ENCODE peak calls at places on chromosomes 11 and 22, in eight cellular contexts. One of them, this sample, is unnamed.

GRCh38 chr11:11409224-11409623 is 56.2 kb upstream of the CSNK2A3 start:
- DNase-seq in SJSA1: no peak
- DNase-seq in endothelial cell of umbilical vein: no peak
- DNase-seq in Caco-2: no peak
- DNase-seq in CD4-positive, alpha-beta memory T cell: no peak
- DNase-seq in Peyer's patch: no peak
- DNase-seq in adrenal gland: no peak
- DNase-seq in neuronal stem cell: no peak
- DNase-seq in this sample: no peak

GRCh38 chr11:121560251-121560650 is 107.5 kb upstream of the SORL1-AS1 start:
- DNase-seq in SJSA1: no peak
- DNase-seq in endothelial cell of umbilical vein: no peak
- DNase-seq in Caco-2: peak; percentile 52
- DNase-seq in CD4-positive, alpha-beta memory T cell: no peak
- DNase-seq in Peyer's patch: no peak
- DNase-seq in adrenal gland: no peak
- DNase-seq in neuronal stem cell: no peak
- DNase-seq in this sample: no peak

GRCh38 chr11:279040-279965 is 1.1 kb downstream of the NLRP6 start:
- DNase-seq in SJSA1: no peak
- DNase-seq in endothelial cell of umbilical vein: no peak
- DNase-seq in Caco-2: no peak
- DNase-seq in CD4-positive, alpha-beta memory T cell: no peak
- DNase-seq in Peyer's patch: peak; percentile 66
- DNase-seq in adrenal gland: no peak
- DNase-seq in neuronal stem cell: no peak
- DNase-seq in this sample: no peak

GRCh38 chr11:28621648-28622215 is 513.5 kb downstream of the METTL15 start:
- DNase-seq in SJSA1: no peak
- DNase-seq in endothelial cell of umbilical vein: peak; percentile 52
- DNase-seq in Caco-2: no peak
- DNase-seq in CD4-positive, alpha-beta memory T cell: no peak
- DNase-seq in Peyer's patch: no peak
- DNase-seq in adrenal gland: peak; percentile 30
- DNase-seq in neuronal stem cell: no peak
- DNase-seq in this sample: no peak

GRCh38 chr11:73429121-73429740 is 53.0 kb downstream of the RELT start:
- DNase-seq in SJSA1: no peak
- DNase-seq in endothelial cell of umbilical vein: peak; percentile 15
- DNase-seq in Caco-2: no peak
- DNase-seq in CD4-positive, alpha-beta memory T cell: no peak
- DNase-seq in Peyer's patch: no peak
- DNase-seq in adrenal gland: no peak
- DNase-seq in neuronal stem cell: no peak
- DNase-seq in this sample: no peak

GRCh38 chr11:115083129-115083823 is 404.9 kb downstream of the NXPE2 start:
- DNase-seq in SJSA1: no peak
- DNase-seq in endothelial cell of umbilical vein: no peak
- DNase-seq in Caco-2: no peak
- DNase-seq in CD4-positive, alpha-beta memory T cell: no peak
- DNase-seq in Peyer's patch: no peak
- DNase-seq in adrenal gland: no peak
- DNase-seq in neuronal stem cell: no peak
- DNase-seq in this sample: no peak

GRCh38 chr11:20668844-20669832 is at the start of gene NELL1:
- DNase-seq in SJSA1: no peak
- DNase-seq in endothelial cell of umbilical vein: no peak
- DNase-seq in Caco-2: no peak
- DNase-seq in CD4-positive, alpha-beta memory T cell: no peak
- DNase-seq in Peyer's patch: no peak
- DNase-seq in adrenal gland: no peak
- DNase-seq in neuronal stem cell: no peak
- DNase-seq in this sample: no peak

GRCh38 chr11:8091671-8092070 is 10.7 kb downstream of the TUB start:
- DNase-seq in SJSA1: no peak
- DNase-seq in endothelial cell of umbilical vein: no peak
- DNase-seq in Caco-2: no peak
- DNase-seq in CD4-positive, alpha-beta memory T cell: no peak
- DNase-seq in Peyer's patch: no peak
- DNase-seq in adrenal gland: peak; percentile 8
- DNase-seq in neuronal stem cell: no peak
- DNase-seq in this sample: no peak

GRCh38 chr11:105177658-105178057 is 38.1 kb upstream of the CARD18 start:
- DNase-seq in SJSA1: no peak
- DNase-seq in endothelial cell of umbilical vein: peak; percentile 21
- DNase-seq in Caco-2: no peak
- DNase-seq in CD4-positive, alpha-beta memory T cell: no peak
- DNase-seq in Peyer's patch: no peak
- DNase-seq in adrenal gland: no peak
- DNase-seq in neuronal stem cell: no peak
- DNase-seq in this sample: no peak

GRCh38 chr22:28245579-28246224 is 326.6 kb upstream of the PITPNB start:
- DNase-seq in SJSA1: no peak
- DNase-seq in endothelial cell of umbilical vein: no peak
- DNase-seq in Caco-2: peak; percentile 8
- DNase-seq in CD4-positive, alpha-beta memory T cell: no peak
- DNase-seq in Peyer's patch: no peak
- DNase-seq in adrenal gland: no peak
- DNase-seq in neuronal stem cell: no peak
- DNase-seq in this sample: no peak
- H3K36me3 ChIP-seq in SJSA1: no peaks in the 10 kb centered on the region
- H3K36me3 ChIP-seq in endothelial cell of umbilical vein: no peaks in the 10 kb centered on the region
- H3K36me3 ChIP-seq in Caco-2: no peaks in the 10 kb centered on the region
- H3K36me3 ChIP-seq in CD4-positive, alpha-beta memory T cell: no peaks in the 10 kb centered on the region
- H3K36me3 ChIP-seq in Peyer's patch: no peaks in the 10 kb centered on the region
- H3K36me3 ChIP-seq in adrenal gland: no peaks in the 10 kb centered on the region
- H3K36me3 ChIP-seq in neuronal stem cell: no peaks in the 10 kb centered on the region
- H3K36me3 ChIP-seq in this sample: no peaks in the 10 kb centered on the region

DNA sequence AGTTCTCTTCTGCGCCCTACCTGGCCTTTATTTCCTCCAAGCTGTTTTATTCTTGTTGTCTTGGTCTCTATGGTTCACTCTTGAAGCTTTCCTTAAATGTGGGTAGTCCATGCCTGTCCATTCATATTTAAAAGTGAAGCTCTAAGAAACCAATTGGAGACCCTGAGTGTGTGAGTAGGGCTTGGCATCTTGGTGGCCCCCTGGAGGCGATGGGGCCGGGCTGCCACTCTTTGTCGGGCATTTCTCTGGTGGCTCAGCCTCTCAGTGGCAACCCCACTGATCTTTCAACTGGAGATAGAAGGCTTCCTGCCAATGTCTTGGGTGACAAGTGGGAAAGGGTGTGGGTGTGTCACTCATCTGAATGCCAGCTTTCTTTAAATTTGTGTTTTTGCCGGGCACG is 9.1 kb downstream of the TRPT1 start:
- DNase-seq in SJSA1: no peak
- DNase-seq in endothelial cell of umbilical vein: no peak
- DNase-seq in Caco-2: no peak
- DNase-seq in CD4-positive, alpha-beta memory T cell: no peak
- DNase-seq in Peyer's patch: no peak
- DNase-seq in adrenal gland: no peak
- DNase-seq in neuronal stem cell: no peak
- DNase-seq in this sample: no peak
- H3K36me3 ChIP-seq in SJSA1: peaks cover 37% of the 10 kb centered on the region
- H3K36me3 ChIP-seq in endothelial cell of umbilical vein: no peaks in the 10 kb centered on the region
- H3K36me3 ChIP-seq in Caco-2: no peaks in the 10 kb centered on the region
- H3K36me3 ChIP-seq in CD4-positive, alpha-beta memory T cell: peaks cover 43% of the 10 kb centered on the region
- H3K36me3 ChIP-seq in Peyer's patch: no peaks in the 10 kb centered on the region
- H3K36me3 ChIP-seq in adrenal gland: peaks cover 3% of the 10 kb centered on the region
- H3K36me3 ChIP-seq in neuronal stem cell: peaks cover 7% of the 10 kb centered on the region
- H3K36me3 ChIP-seq in this sample: no peaks in the 10 kb centered on the region

GRCh38 chr22:20578707-20579106 is 71.3 kb downstream of the MED15 start:
- DNase-seq in SJSA1: no peak
- DNase-seq in endothelial cell of umbilical vein: no peak
- DNase-seq in Caco-2: no peak
- DNase-seq in CD4-positive, alpha-beta memory T cell: no peak
- DNase-seq in Peyer's patch: no peak
- DNase-seq in adrenal gland: no peak
- DNase-seq in neuronal stem cell: no peak
- DNase-seq in this sample: no peak

GRCh38 chr22:20577549-20577975 is 70.2 kb downstream of the MED15 start:
- DNase-seq in SJSA1: no peak
- DNase-seq in endothelial cell of umbilical vein: no peak
- DNase-seq in Caco-2: no peak
- DNase-seq in CD4-positive, alpha-beta memory T cell: peak; percentile 26
- DNase-seq in Peyer's patch: no peak
- DNase-seq in adrenal gland: no peak
- DNase-seq in neuronal stem cell: no peak
- DNase-seq in this sample: no peak

GRCh38 chr22:20579273-20580120 is 72.1 kb downstream of the MED15 start:
- DNase-seq in SJSA1: no peak
- DNase-seq in endothelial cell of umbilical vein: no peak
- DNase-seq in Caco-2: no peak
- DNase-seq in CD4-positive, alpha-beta memory T cell: no peak
- DNase-seq in Peyer's patch: no peak
- DNase-seq in adrenal gland: no peak
- DNase-seq in neuronal stem cell: no peak
- DNase-seq in this sample: no peak

GRCh38 chr22:20577045-20577444 is 69.6 kb downstream of the MED15 start:
- DNase-seq in SJSA1: no peak
- DNase-seq in endothelial cell of umbilical vein: no peak
- DNase-seq in Caco-2: no peak
- DNase-seq in CD4-positive, alpha-beta memory T cell: no peak
- DNase-seq in Peyer's patch: no peak
- DNase-seq in adrenal gland: no peak
- DNase-seq in neuronal stem cell: no peak
- DNase-seq in this sample: no peak

DNA sequence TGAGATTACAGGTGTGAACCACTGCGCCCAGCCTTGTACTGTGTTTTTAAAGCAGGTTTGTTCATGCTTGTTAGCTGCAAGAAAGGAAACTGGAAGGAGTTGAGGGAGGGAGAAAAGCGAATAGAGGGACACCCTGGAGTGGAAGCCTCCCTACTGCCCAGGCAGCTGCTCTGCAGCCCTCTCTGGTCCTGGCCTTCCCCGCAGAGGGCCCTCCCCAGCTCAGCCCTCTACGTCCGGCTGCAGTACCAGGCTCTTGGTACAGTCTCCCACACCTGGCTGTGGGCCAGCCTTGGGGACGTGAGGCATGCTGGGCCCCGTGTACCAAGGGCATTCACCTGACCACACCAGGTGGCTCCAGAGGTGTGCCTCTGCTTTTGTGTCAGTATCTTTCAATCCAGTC is 70.8 kb downstream of the MED15 start:
- DNase-seq in SJSA1: no peak
- DNase-seq in endothelial cell of umbilical vein: no peak
- DNase-seq in Caco-2: no peak
- DNase-seq in CD4-positive, alpha-beta memory T cell: no peak
- DNase-seq in Peyer's patch: no peak
- DNase-seq in adrenal gland: no peak
- DNase-seq in neuronal stem cell: no peak
- DNase-seq in this sample: no peak
- H3K36me3 ChIP-seq in SJSA1: peaks cover 95% of the 10 kb centered on the region
- H3K36me3 ChIP-seq in endothelial cell of umbilical vein: peaks cover 29% of the 10 kb centered on the region
- H3K36me3 ChIP-seq in Caco-2: peaks cover 6% of the 10 kb centered on the region
- H3K36me3 ChIP-seq in CD4-positive, alpha-beta memory T cell: peaks cover 84% of the 10 kb centered on the region
- H3K36me3 ChIP-seq in Peyer's patch: no peaks in the 10 kb centered on the region
- H3K36me3 ChIP-seq in adrenal gland: peaks cover 89% of the 10 kb centered on the region
- H3K36me3 ChIP-seq in neuronal stem cell: peaks cover 96% of the 10 kb centered on the region
- H3K36me3 ChIP-seq in this sample: peaks cover 46% of the 10 kb centered on the region

GRCh38 chr11:123052884-123053721 is 8.8 kb downstream of the HSPA8 start:
- DNase-seq in SJSA1: no peak
- DNase-seq in endothelial cell of umbilical vein: no peak
- DNase-seq in Caco-2: no peak
- DNase-seq in CD4-positive, alpha-beta memory T cell: no peak
- DNase-seq in Peyer's patch: no peak
- DNase-seq in adrenal gland: no peak
- DNase-seq in neuronal stem cell: no peak
- DNase-seq in this sample: no peak
- H3K36me3 ChIP-seq in SJSA1: peaks cover 36% of the 10 kb centered on the region
- H3K36me3 ChIP-seq in endothelial cell of umbilical vein: peaks cover 26% of the 10 kb centered on the region
- H3K36me3 ChIP-seq in Caco-2: peaks cover 21% of the 10 kb centered on the region
- H3K36me3 ChIP-seq in CD4-positive, alpha-beta memory T cell: peaks cover 38% of the 10 kb centered on the region
- H3K36me3 ChIP-seq in Peyer's patch: no peaks in the 10 kb centered on the region
- H3K36me3 ChIP-seq in adrenal gland: peaks cover 46% of the 10 kb centered on the region
- H3K36me3 ChIP-seq in neuronal stem cell: peaks cover 46% of the 10 kb centered on the region
- H3K36me3 ChIP-seq in this sample: peaks cover 42% of the 10 kb centered on the region

GRCh38 chr11:130260080-130260627 is 54.6 kb downstream of the ZBTB44 start:
- DNase-seq in SJSA1: no peak
- DNase-seq in endothelial cell of umbilical vein: no peak
- DNase-seq in Caco-2: no peak
- DNase-seq in CD4-positive, alpha-beta memory T cell: no peak
- DNase-seq in Peyer's patch: no peak
- DNase-seq in adrenal gland: no peak
- DNase-seq in neuronal stem cell: no peak
- DNase-seq in this sample: no peak
- H3K36me3 ChIP-seq in SJSA1: no peaks in the 10 kb centered on the region
- H3K36me3 ChIP-seq in endothelial cell of umbilical vein: peaks cover 5% of the 10 kb centered on the region
- H3K36me3 ChIP-seq in Caco-2: peaks cover 2% of the 10 kb centered on the region
- H3K36me3 ChIP-seq in CD4-positive, alpha-beta memory T cell: peaks cover 17% of the 10 kb centered on the region
- H3K36me3 ChIP-seq in Peyer's patch: no peaks in the 10 kb centered on the region
- H3K36me3 ChIP-seq in adrenal gland: no peaks in the 10 kb centered on the region
- H3K36me3 ChIP-seq in neuronal stem cell: peaks cover 21% of the 10 kb centered on the region
- H3K36me3 ChIP-seq in this sample: peaks cover 15% of the 10 kb centered on the region

DNA sequence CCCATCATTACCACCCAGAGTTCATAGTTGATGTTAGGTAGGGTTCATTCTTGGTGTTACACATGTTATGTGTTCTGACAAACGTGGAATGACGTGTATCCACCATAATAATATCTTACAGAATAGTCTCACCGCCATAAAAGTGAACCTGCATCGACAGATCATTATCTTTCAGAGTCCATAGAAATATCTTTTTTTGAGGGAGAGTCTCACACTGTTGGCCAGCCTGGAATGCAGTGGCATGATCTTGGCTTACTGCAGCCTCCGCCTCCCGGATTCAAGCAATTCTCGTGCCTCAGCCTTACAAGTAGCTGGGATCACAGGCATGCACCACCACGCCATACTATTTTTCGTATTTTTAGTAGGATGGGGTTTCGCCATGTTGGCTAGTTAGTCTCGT is 113.9 kb downstream of the BCR start:
- DNase-seq in SJSA1: no peak
- DNase-seq in endothelial cell of umbilical vein: no peak
- DNase-seq in Caco-2: no peak
- DNase-seq in CD4-positive, alpha-beta memory T cell: no peak
- DNase-seq in Peyer's patch: no peak
- DNase-seq in adrenal gland: no peak
- DNase-seq in neuronal stem cell: no peak
- DNase-seq in this sample: no peak
- H3K36me3 ChIP-seq in SJSA1: peaks cover 92% of the 10 kb centered on the region
- H3K36me3 ChIP-seq in endothelial cell of umbilical vein: peaks cover 25% of the 10 kb centered on the region
- H3K36me3 ChIP-seq in Caco-2: peaks cover 2% of the 10 kb centered on the region
- H3K36me3 ChIP-seq in CD4-positive, alpha-beta memory T cell: peaks cover 36% of the 10 kb centered on the region
- H3K36me3 ChIP-seq in Peyer's patch: no peaks in the 10 kb centered on the region
- H3K36me3 ChIP-seq in adrenal gland: peaks cover 44% of the 10 kb centered on the region
- H3K36me3 ChIP-seq in neuronal stem cell: peaks cover 94% of the 10 kb centered on the region
- H3K36me3 ChIP-seq in this sample: peaks cover 89% of the 10 kb centered on the region

GRCh38 chr22:40853961-40854360 is 2.5 kb downstream of the ST13 start:
- DNase-seq in SJSA1: no peak
- DNase-seq in endothelial cell of umbilical vein: peak; percentile 2
- DNase-seq in Caco-2: no peak
- DNase-seq in CD4-positive, alpha-beta memory T cell: no peak
- DNase-seq in Peyer's patch: no peak
- DNase-seq in adrenal gland: no peak
- DNase-seq in neuronal stem cell: no peak
- DNase-seq in this sample: no peak
- H3K36me3 ChIP-seq in SJSA1: peaks cover 52% of the 10 kb centered on the region
- H3K36me3 ChIP-seq in endothelial cell of umbilical vein: peaks cover 2% of the 10 kb centered on the region
- H3K36me3 ChIP-seq in Caco-2: no peaks in the 10 kb centered on the region
- H3K36me3 ChIP-seq in CD4-positive, alpha-beta memory T cell: peaks cover 3% of the 10 kb centered on the region
- H3K36me3 ChIP-seq in Peyer's patch: no peaks in the 10 kb centered on the region
- H3K36me3 ChIP-seq in adrenal gland: peaks cover 16% of the 10 kb centered on the region
- H3K36me3 ChIP-seq in neuronal stem cell: peaks cover 55% of the 10 kb centered on the region
- H3K36me3 ChIP-seq in this sample: no peaks in the 10 kb centered on the region

This sample was measured in tibial artery.